ENCODE peak calls at places on chromosomes 6 and 20, in six cellular contexts. P, X, L, I, B and H are unnamed samples.

GRCh38 chr6:2110504-2110903 is 134.9 kb downstream of the GMDS start:
- DNase-seq in P (no peak), X (no peak), L (peak), I (no peak), B (no peak), H (no peak)

GRCh38 chr6:134508862-134509498 is 191.1 kb upstream of the SGK1 start:
- DNase-seq in P (no peak), X (no peak), L (no peak), I (no peak), B (no peak), H (no peak)

GRCh38 chr20:61662226-61662945 is 403.3 kb downstream of the TAF4 start:
- DNase-seq in P (peak), X (peak), L (no peak), I (no peak), B (no peak), H (no peak)

GRCh38 chr6:32772656-32773055 is 9.3 kb upstream of the HLA-DQB2 start:
- DNase-seq in P (no peak), X (no peak), L (no peak), I (no peak), B (no peak), H (no peak)

GRCh38 chr6:4340544-4340943 is 205.2 kb upstream of the ECI2 start:
- DNase-seq in P (no peak), X (no peak), L (no peak), I (no peak), B (no peak), H (no peak)

GRCh38 chr6:140572129-140572528 is 1197.7 kb upstream of the CITED2 start:
- DNase-seq in P (no peak), X (no peak), L (no peak), I (no peak), B (no peak), H (no peak)

GRCh38 chr6:23656257-23656731 is 469.7 kb upstream of the NRSN1 start:
- DNase-seq in P (no peak), X (peak), L (no peak), I (no peak), B (no peak), H (no peak)

GRCh38 chr6:33815854-33816253 is 12.1 kb upstream of the MLN start:
- DNase-seq in P (peak), X (peak), L (no peak), I (no peak), B (no peak), H (no peak)

GRCh38 chr6:127118505-127119360 is at the start of gene RSPO3:
- DNase-seq in P (no peak), X (peak), L (no peak), I (no peak), B (no peak), H (no peak)

GRCh38 chr6:18497006-18497405 is 109.9 kb downstream of the RNF144B start:
- DNase-seq in P (no peak), X (no peak), L (no peak), I (no peak), B (no peak), H (no peak)

GRCh38 chr6:111050265-111051023 is 36.9 kb upstream of the SLC16A10 start:
- DNase-seq in P (no peak), X (no peak), L (no peak), I (no peak), B (no peak), H (no peak)

GRCh38 chr20:36866681-36867485 is 9.1 kb upstream of the TLDC2 start:
- DNase-seq in P (no peak), X (no peak), L (no peak), I (no peak), B (no peak), H (no peak)
- TF ChIP-seq POLR2AphosphoS5 in P (no peak), X (no peak), L (no peak), I (no peak), B (no peak), H (no peak)

GRCh38 chr6:15061176-15061575 is 184.7 kb upstream of the JARID2 start:
- DNase-seq in P (no peak), X (no peak), L (no peak), I (no peak), B (no peak), H (no peak)
- TF ChIP-seq GABPA in P (no peak), X (no peak), L (no peak), I (no peak), B (no peak), H (no peak)

GRCh38 chr6:73108949-73109348 is 116.3 kb downstream of the KHDC1L start:
- DNase-seq in P (no peak), X (peak), L (no peak), I (no peak), B (no peak), H (no peak)
- TF ChIP-seq POLR2AphosphoS5 in P (no peak), X (no peak), L (no peak), I (no peak), B (no peak), H (no peak)

GRCh38 chr20:40866056-40866455 is 162.6 kb upstream of the TOP1 start:
- DNase-seq in P (no peak), X (no peak), L (no peak), I (no peak), B (no peak), H (no peak)

GRCh38 chr20:40869416-40870147 is 159.0 kb upstream of the TOP1 start:
- DNase-seq in P (no peak), X (no peak), L (no peak), I (no peak), B (no peak), H (no peak)

GRCh38 chr20:40864470-40864869 is 164.2 kb upstream of the TOP1 start:
- DNase-seq in P (no peak), X (no peak), L (no peak), I (no peak), B (no peak), H (no peak)

GRCh38 chr20:40865095-40865494 is 163.5 kb upstream of the TOP1 start:
- DNase-seq in P (no peak), X (no peak), L (no peak), I (no peak), B (no peak), H (no peak)

GRCh38 chr20:40868568-40869223 is 159.9 kb upstream of the TOP1 start:
- DNase-seq in P (no peak), X (no peak), L (no peak), I (no peak), B (no peak), H (no peak)
- TF ChIP-seq GABPA in P (no peak), X (no peak), L (no peak), I (no peak), B (no peak), H (no peak)

GRCh38 chr20:37518606-37519507 is 2.2 kb upstream of the NNAT start:
- DNase-seq in P (no peak), X (no peak), L (no peak), I (no peak), B (no peak), H (no peak)
- TF ChIP-seq POLR2AphosphoS5 in P (no peak), X (no peak), L (no peak), I (no peak), B (no peak), H (no peak)

DNA sequence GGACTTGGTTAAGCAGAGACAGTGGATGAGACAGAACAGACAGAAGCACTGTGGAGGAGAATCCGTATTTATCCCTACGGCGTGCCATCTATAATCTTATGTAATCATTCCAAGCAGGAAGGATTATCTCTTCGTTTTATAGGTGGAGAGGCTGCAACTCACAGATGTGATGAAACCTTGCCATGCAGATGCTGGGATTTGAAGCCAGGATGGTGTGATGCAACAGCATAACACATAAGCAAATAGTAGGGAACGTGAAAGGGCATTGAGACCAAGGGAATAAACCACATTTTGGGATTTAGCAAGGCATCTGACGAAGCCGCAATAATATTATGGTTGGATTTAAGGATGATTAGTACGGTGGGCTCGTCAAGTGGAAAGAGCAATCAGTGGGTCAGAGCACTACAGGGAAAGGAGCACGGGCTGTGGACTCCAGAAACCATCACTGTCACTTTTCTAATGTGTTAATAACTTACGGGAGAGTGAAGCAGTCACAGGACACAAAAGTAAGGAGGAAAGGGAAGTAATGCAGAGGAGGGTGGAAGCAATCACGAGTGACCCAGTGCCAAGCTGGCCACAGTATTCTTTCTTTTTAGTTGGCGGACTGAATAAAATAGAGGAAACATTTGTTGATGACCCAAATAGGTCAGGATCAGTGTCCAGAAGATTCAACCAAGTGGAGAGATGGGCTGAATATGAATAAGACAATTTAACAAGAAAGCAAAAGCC is 119.6 kb upstream of the EDN1 start:
- DNase-seq in P (no peak), X (no peak), L (no peak), I (no peak), B (no peak), H (no peak)
- TF ChIP-seq GABPA in P (no peak), X (no peak), L (no peak), I (no peak), B (no peak), H (no peak)

GRCh38 chr6:137105375-137105774 is 60.6 kb upstream of the IL20RA start:
- DNase-seq in P (no peak), X (no peak), L (no peak), I (no peak), B (no peak), H (no peak)

GRCh38 chr6:137111296-137112066 is 62.0 kb downstream of the IL22RA2 start:
- DNase-seq in P (no peak), X (no peak), L (no peak), I (no peak), B (no peak), H (no peak)

GRCh38 chr6:137104926-137105325 is 60.2 kb upstream of the IL20RA start:
- DNase-seq in P (no peak), X (no peak), L (no peak), I (no peak), B (no peak), H (no peak)

GRCh38 chr6:137106183-137106582 is 61.4 kb upstream of the IL20RA start:
- DNase-seq in P (no peak), X (no peak), L (no peak), I (no peak), B (no peak), H (no peak)

GRCh38 chr6:137107767-137108105 is 63.0 kb upstream of the IL20RA start:
- DNase-seq in P (no peak), X (no peak), L (no peak), I (no peak), B (no peak), H (no peak)
- TF ChIP-seq POLR2AphosphoS5 in P (no peak), X (no peak), L (no peak), I (no peak), B (no peak), H (no peak)

DNA sequence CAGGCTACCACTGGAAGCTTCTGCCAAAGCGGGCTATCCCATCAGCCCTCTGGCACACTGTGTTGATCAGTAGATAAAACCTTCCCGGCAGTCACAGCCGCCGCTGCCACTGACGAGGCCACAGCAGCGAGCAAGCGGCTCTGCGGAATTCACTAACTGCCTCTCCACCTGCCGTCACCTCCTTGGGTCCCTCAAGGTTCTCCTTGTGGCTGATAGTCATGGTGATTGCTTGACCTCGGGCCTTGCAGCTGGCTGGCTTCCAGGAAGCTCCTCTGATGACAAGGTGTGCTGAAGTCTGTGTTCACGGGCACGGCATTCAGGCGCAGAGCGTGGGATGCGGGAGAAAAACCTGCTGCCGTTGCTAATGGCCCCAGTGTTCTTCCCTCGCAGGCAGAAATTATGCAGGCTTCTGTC is 315.8 kb downstream of the TFAP2A start:
- DNase-seq in P (no peak), X (peak), L (no peak), I (no peak), B (no peak), H (peak)
- TF ChIP-seq GABPA in P (no peak), X (no peak), L (no peak), I (no peak), B (no peak), H (no peak)